ENCODE peak calls at places on chromosome X, in five cellular contexts. D is HepG2, U is ovary, L is transverse colon, O is A549. Z is an unnamed sample.

GRCh38 chrX:7706032-7706431 is 136.9 kb upstream of the VCX start:
- DNase-seq in D (no peak), U (no peak), L (no peak), O (no peak), Z (no peak)

GRCh38 chrX:41224606-41225005 is 109.4 kb upstream of the DDX3X start:
- DNase-seq in D (no peak), U (no peak), L (no peak), O (no peak), Z (no peak)

GRCh38 chrX:7120578-7121219 is 26.8 kb upstream of the STS start:
- DNase-seq in D (peak), U (no peak), L (peak), O (no peak), Z (no peak)

GRCh38 chrX:41384041-41384705 is 50.2 kb downstream of the DDX3X start:
- DNase-seq in D (no peak), U (peak), L (peak), O (no peak), Z (peak)

GRCh38 chrX:130539721-130540321 is 138.0 kb downstream of the RBMX2 start:
- DNase-seq in D (peak), U (peak), L (peak), O (peak), Z (no peak)

GRCh38 chrX:19840899-19841648 is 46.3 kb downstream of the SH3KBP1 start:
- DNase-seq in D (peak), U (no peak), L (no peak), O (no peak), Z (no peak)

GRCh38 chrX:131306602-131307001 is 17.5 kb upstream of the IGSF1 start:
- DNase-seq in D (no peak), U (no peak), L (no peak), O (no peak), Z (no peak)

GRCh38 chrX:133850414-133850813 is 135.0 kb downstream of the GPC3 start:
- DNase-seq in D (no peak), U (no peak), L (no peak), O (no peak), Z (no peak)

GRCh38 chrX:31038585-31039326 is 33.1 kb downstream of the FTHL17 start:
- DNase-seq in D (peak), U (no peak), L (peak), O (peak), Z (no peak)

GRCh38 chrX:104482757-104483156 is 83.2 kb upstream of the IL1RAPL2 start:
- DNase-seq in D (no peak), U (no peak), L (no peak), O (no peak), Z (no peak)

GRCh38 chrX:69297521-69297920 is 132.3 kb upstream of the PJA1 start:
- DNase-seq in D (no peak), U (no peak), L (no peak), O (no peak), Z (no peak)

GRCh38 chrX:39176105-39176504 is 374.8 kb downstream of the MID1IP1 start:
- DNase-seq in D (no peak), U (no peak), L (no peak), O (no peak), Z (no peak)

GRCh38 chrX:39170432-39170831 is 369.2 kb downstream of the MID1IP1 start:
- DNase-seq in D (no peak), U (no peak), L (no peak), O (no peak), Z (no peak)

GRCh38 chrX:39171686-39172085 is 370.4 kb downstream of the MID1IP1 start:
- DNase-seq in D (no peak), U (no peak), L (no peak), O (no peak), Z (no peak)

GRCh38 chrX:39175418-39176057 is 374.3 kb downstream of the MID1IP1 start:
- DNase-seq in D (no peak), U (no peak), L (no peak), O (no peak), Z (no peak)

DNA sequence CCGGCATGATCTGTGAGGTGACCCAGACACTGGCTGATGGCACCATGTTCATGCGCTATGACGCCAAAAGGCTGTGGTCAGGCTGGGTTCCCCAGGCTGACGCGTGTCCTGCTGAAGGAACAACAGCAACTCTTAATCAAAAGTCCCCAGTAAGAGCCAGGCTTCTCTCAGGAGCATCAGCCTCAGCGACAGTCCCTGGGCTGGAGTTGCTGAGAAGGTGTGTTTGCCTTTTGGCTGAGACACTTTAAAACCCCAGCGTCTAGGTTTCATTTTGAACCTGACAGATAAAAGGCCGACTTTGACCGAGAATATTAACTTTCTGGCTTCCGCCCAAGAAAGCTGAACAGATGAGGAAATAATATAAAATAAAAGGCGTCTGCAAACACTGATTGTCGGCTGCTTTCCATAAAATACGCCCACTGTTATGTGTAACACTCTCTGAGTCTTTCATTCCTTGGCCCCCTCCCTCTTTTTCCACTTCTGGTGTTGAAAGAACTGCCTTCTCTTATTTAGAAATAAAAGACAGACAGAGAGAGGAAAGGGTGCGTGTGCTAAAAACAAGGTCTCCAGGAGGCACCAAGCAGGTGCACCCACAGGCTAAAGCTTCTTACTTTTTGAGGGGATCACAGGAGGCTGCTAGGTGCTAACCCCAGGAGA is 373.6 kb downstream of the MID1IP1 start:
- DNase-seq in D (no peak), U (no peak), L (peak), O (no peak), Z (no peak)
- TF ChIP-seq POLR2A in D (no peak), U (no peak), L (peak), O (no peak), Z (no peak)

DNA sequence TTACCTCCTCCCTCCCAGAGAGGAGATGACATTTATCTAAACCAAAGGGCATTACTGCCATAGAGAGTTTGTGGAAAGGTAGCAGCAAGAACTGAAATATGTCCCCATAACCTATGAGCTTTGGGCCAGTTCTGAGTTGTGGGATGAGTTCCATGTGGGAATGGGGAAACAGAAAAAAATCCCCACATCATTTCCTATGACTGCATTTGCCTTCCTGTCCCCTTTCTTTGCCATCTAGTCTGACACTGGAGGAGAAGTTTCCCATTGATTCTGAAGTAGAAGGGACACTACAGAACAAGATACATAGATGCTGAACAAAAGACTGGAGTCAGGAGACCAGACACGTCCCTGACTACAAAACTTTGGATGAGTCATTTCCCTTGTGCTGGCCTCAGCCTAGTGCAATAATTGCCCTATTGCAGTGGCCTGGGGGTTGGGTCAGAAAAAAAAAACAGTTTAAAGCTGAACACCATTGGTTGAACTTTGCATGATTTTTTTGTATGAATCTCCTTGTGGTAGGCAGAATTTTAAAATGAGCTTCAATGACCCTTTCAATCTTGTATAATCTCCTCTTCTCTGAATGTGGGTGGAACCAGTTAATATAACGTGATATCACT is 22.1 kb downstream of the BEX3 start:
- DNase-seq in D (peak), U (no peak), L (no peak), O (peak), Z (no peak)
- TF ChIP-seq EP300 in D (no peak), U (no peak), L (no peak), O (no peak), Z (no peak)

GRCh38 chrX:40172169-40172979 is 74.6 kb upstream of the BCOR start:
- DNase-seq in D (no peak), U (peak), L (peak), O (no peak), Z (peak)
- TF ChIP-seq POLR2A in D (no peak), U (no peak), L (peak), O (no peak), Z (no peak)

GRCh38 chrX:859329-859728 is 228.7 kb downstream of the SHOX start:
- DNase-seq in D (no peak), U (no peak), L (no peak), O (no peak), Z (no peak)

GRCh38 chrX:856901-857300 is 226.3 kb downstream of the SHOX start:
- DNase-seq in D (no peak), U (no peak), L (no peak), O (no peak), Z (no peak)

GRCh38 chrX:858542-859078 is 228.0 kb downstream of the SHOX start:
- DNase-seq in D (no peak), U (no peak), L (no peak), O (no peak), Z (no peak)

GRCh38 chrX:865422-865821 is 234.8 kb downstream of the SHOX start:
- DNase-seq in D (no peak), U (no peak), L (no peak), O (no peak), Z (no peak)

DNA sequence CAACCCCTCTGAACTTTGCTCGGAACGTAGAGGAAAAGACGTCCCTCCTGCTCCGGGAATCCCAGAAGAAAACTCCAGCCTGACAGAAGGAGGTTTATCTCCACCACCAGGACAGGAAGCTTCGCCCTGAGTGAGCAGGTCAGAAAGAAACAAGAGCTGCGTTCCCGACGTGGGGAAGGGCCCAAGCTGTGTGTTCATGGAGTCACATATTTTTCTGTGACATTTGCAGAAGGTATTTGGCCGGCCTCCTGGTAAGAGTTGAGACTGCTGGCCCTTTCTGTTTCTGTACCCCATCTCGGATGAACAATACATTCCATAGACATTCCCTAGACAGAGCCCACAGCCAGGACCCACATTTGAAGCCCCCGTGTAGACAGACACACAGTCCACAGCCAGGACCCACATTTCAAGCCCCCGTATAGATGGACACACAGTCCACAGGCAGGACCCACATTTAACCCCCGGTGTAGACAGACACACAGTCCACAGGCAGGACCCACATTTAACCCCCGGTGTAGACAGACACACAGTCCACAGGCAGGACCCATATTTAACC is 230.8 kb downstream of the SHOX start:
- DNase-seq in D (no peak), U (no peak), L (no peak), O (no peak), Z (no peak)
- TF ChIP-seq EP300 in D (no peak), U (no peak), L (no peak), O (no peak), Z (no peak)

GRCh38 chrX:49043220-49043986 is at the start of gene TFE3:
- DNase-seq in D (peak), U (peak), L (peak), O (peak), Z (peak)
- TF ChIP-seq POLR2A in D (peak), U (peak), L (peak), O (peak), Z (peak)

GRCh38 chrX:101708180-101708579 is 48.5 kb upstream of the ARMCX2 start:
- DNase-seq in D (no peak), U (no peak), L (no peak), O (no peak), Z (no peak)
- TF ChIP-seq EP300 in D (no peak), U (no peak), L (no peak), O (no peak), Z (no peak)

DNA sequence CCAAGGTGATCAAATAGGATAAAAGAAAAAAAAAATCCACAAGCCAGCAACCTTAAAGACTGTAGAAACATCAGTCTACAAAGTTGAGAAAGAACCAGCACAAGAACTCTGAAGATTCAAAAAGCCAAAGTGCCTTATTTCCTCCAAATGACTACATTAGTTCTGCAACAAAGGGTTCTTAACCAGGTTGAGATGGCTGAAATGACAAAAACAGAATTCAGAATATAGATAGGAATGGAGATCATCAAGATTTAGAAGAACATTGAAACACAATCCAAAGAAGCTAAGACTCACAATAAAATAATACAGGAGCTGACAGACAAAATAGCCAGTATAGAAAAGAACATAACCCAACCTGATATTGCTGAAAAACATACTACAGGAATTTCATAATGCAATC is 156.5 kb upstream of the ZCCHC13 start:
- DNase-seq in D (no peak), U (no peak), L (no peak), O (no peak), Z (no peak)
- TF ChIP-seq POLR2A in D (no peak), U (no peak), L (no peak), O (no peak), Z (no peak)

GRCh38 chrX:13051529-13052172 is 7.2 kb upstream of the FAM9C start:
- DNase-seq in D (no peak), U (no peak), L (no peak), O (no peak), Z (no peak)
- TF ChIP-seq EP300 in D (no peak), U (no peak), L (no peak), O (no peak), Z (no peak)